ENCODE peak calls at places on chromosomes 16 and 17, in five cellular contexts. H is transverse colon, Q is prostate gland, M is lung, E is mesendoderm. C is an unnamed sample. For H3K4me1, the result is how much of the 10 kb centered on the place peaks cover.

GRCh38 chr17:33015716-33016346 is 24.2 kb downstream of the SPACA3 start:
- DNase-seq in H (no peak), Q (no peak), M (no peak), E (no peak), C (no peak)

GRCh38 chr17:57284984-57285646 is 28.8 kb downstream of the MSI2 start:
- DNase-seq in H (peak), Q (no peak), M (no peak), E (peak), C (no peak)

GRCh38 chr17:79087428-79088143 is 13.0 kb downstream of the ENGASE start:
- DNase-seq in H (peak), Q (peak), M (peak), E (peak), C (peak)

GRCh38 chr17:20010099-20010863 is 1.1 kb downstream of the SPECC1 start:
- DNase-seq in H (peak), Q (peak), M (no peak), E (peak), C (no peak)

GRCh38 chr16:50281391-50282009 is 15.1 kb downstream of the ADCY7 start:
- DNase-seq in H (no peak), Q (no peak), M (no peak), E (no peak), C (no peak)

GRCh38 chr16:4179763-4180260 is 62.1 kb downstream of the SRL start:
- DNase-seq in H (no peak), Q (no peak), M (no peak), E (no peak), C (no peak)

GRCh38 chr16:85172465-85173071 is 60.3 kb upstream of the CIBAR2 start:
- DNase-seq in H (no peak), Q (no peak), M (no peak), E (peak), C (no peak)

GRCh38 chr17:6599364-6599763 is 41.1 kb downstream of the KIAA0753 start:
- DNase-seq in H (no peak), Q (no peak), M (no peak), E (no peak), C (no peak)

GRCh38 chr16:53449816-53450517 is 15.7 kb downstream of the RBL2 start:
- DNase-seq in H (no peak), Q (no peak), M (no peak), E (no peak), C (no peak)

GRCh38 chr16:53131363-53132071 is 76.7 kb downstream of the CHD9 start:
- DNase-seq in H (peak), Q (peak), M (peak), E (peak), C (peak)

GRCh38 chr16:3101018-3101840 is 2.1 kb upstream of the ZSCAN10 start:
- DNase-seq in H (no peak), Q (no peak), M (no peak), E (peak), C (peak)

GRCh38 chr16:31204871-31205666 is 2.5 kb upstream of the PYCARD start:
- DNase-seq in H (no peak), Q (no peak), M (no peak), E (no peak), C (no peak)

GRCh38 chr16:1791256-1791942 is 2.1 kb downstream of the IGFALS start:
- DNase-seq in H (no peak), Q (peak), M (no peak), E (no peak), C (no peak)

GRCh38 chr17:41049110-41049509 is 2.0 kb upstream of the KRTAP2-1 start:
- DNase-seq in H (no peak), Q (no peak), M (no peak), E (no peak), C (no peak)

GRCh38 chr17:33233855-33234228 is 59.3 kb downstream of the ASIC2 start:
- DNase-seq in H (peak), Q (peak), M (no peak), E (no peak), C (no peak)

GRCh38 chr17:35809855-35810461 is 674 bp downstream of the TAF15 start:
- DNase-seq in H (no peak), Q (no peak), M (no peak), E (no peak), C (no peak)

GRCh38 chr16:56600398-56600999 is 7.9 kb upstream of the MT2A start:
- DNase-seq in H (no peak), Q (peak), M (no peak), E (peak), C (no peak)

GRCh38 chr16:86581458-86581857 is 3.1 kb downstream of the FOXL1 start:
- DNase-seq in H (no peak), Q (no peak), M (no peak), E (no peak), C (no peak)

GRCh38 chr16:23306199-23307100 is 4.3 kb downstream of the SCNN1B start:
- DNase-seq in H (no peak), Q (no peak), M (no peak), E (no peak), C (no peak)

GRCh38 chr16:78200623-78201096 is 101.2 kb downstream of the WWOX start:
- DNase-seq in H (no peak), Q (no peak), M (no peak), E (no peak), C (no peak)

GRCh38 chr16:67841198-67841815 is 813 bp upstream of the THAP11 start:
- DNase-seq in H (no peak), Q (no peak), M (no peak), E (no peak), C (no peak)

GRCh38 chr16:20774703-20775362 is 11.0 kb downstream of the ACSM3 start:
- DNase-seq in H (peak), Q (peak), M (peak), E (peak), C (no peak)

GRCh38 chr17:1649116-1649843 is 386 bp downstream of the RILP start:
- DNase-seq in H (peak), Q (peak), M (peak), E (peak), C (peak)

GRCh38 chr17:7045492-7046126 is 1.7 kb upstream of the SLC16A11 start:
- DNase-seq in H (peak), Q (peak), M (no peak), E (peak), C (peak)

GRCh38 chr16:84406006-84406963 is 37.9 kb downstream of the ATP2C2 start:
- DNase-seq in H (no peak), Q (no peak), M (no peak), E (peak), C (no peak)

GRCh38 chr17:4899341-4900230 is at the start of gene C17orf107:
- DNase-seq in H (peak), Q (peak), M (peak), E (peak), C (peak)

GRCh38 chr17:35705705-35706104 is 25.7 kb upstream of the RASL10B start:
- DNase-seq in H (no peak), Q (no peak), M (no peak), E (no peak), C (no peak)

GRCh38 chr17:55710829-55711496 is 11.7 kb downstream of the TMEM100 start:
- DNase-seq in H (no peak), Q (no peak), M (no peak), E (no peak), C (no peak)

GRCh38 chr16:50227120-50227519 is 39.2 kb upstream of the ADCY7 start:
- DNase-seq in H (no peak), Q (no peak), M (no peak), E (no peak), C (no peak)

GRCh38 chr17:45160505-45161287 is 979 bp upstream of the HEXIM2 start:
- DNase-seq in H (peak), Q (peak), M (peak), E (peak), C (peak)

GRCh38 chr16:46844771-46845170 is 13.8 kb upstream of the C16orf87 start:
- DNase-seq in H (no peak), Q (no peak), M (no peak), E (no peak), C (no peak)

GRCh38 chr16:69327585-69328310 is 2.6 kb downstream of the PDF start:
- DNase-seq in H (no peak), Q (no peak), M (no peak), E (no peak), C (no peak)

GRCh38 chr17:82893779-82894178 is 54.0 kb upstream of the ZNF750 start:
- DNase-seq in H (no peak), Q (no peak), M (no peak), E (no peak), C (no peak)

GRCh38 chr17:41870627-41871026 is 5.4 kb upstream of the KLHL11 start:
- DNase-seq in H (no peak), Q (peak), M (no peak), E (no peak), C (no peak)

GRCh38 chr16:29826342-29826695 is 6.1 kb downstream of the MVP start:
- DNase-seq in H (no peak), Q (no peak), M (no peak), E (no peak), C (no peak)
- H3K4me1 ChIP-seq in H (half or more), Q (under half), M (under half), E (under half), C (half or more)

GRCh38 chr17:64385187-64386083 is 5.2 kb downstream of the PECAM1 start:
- DNase-seq in H (peak), Q (no peak), M (peak), E (peak), C (no peak)
- H3K27ac ChIP-seq in H (peak), Q (peak), M (peak), E (no peak), C (no peak)

GRCh38 chr17:81863123-81863675 is 2.9 kb upstream of the P4HB start:
- DNase-seq in H (no peak), Q (no peak), M (no peak), E (no peak), C (no peak)
- H3K4me1 ChIP-seq in H (half or more), Q (under half), M (under half), E (under half), C (under half)

GRCh38 chr16:25260416-25260815 is 2.8 kb upstream of the ZKSCAN2 start:
- DNase-seq in H (no peak), Q (no peak), M (no peak), E (no peak), C (no peak)

GRCh38 chr16:25257956-25258855 is 561 bp upstream of the ZKSCAN2 start:
- DNase-seq in H (peak), Q (peak), M (peak), E (peak), C (peak)

GRCh38 chr16:25257504-25257955 is at the start of gene ZKSCAN2:
- DNase-seq in H (peak), Q (peak), M (peak), E (peak), C (peak)

GRCh38 chr16:25258856-25259179 is 1.2 kb upstream of the ZKSCAN2 start:
- DNase-seq in H (no peak), Q (no peak), M (no peak), E (peak), C (peak)

GRCh38 chr16:25256821-25257503 is 683 bp downstream of the ZKSCAN2 start:
- DNase-seq in H (peak), Q (peak), M (no peak), E (no peak), C (no peak)
- H3K27ac ChIP-seq in H (peak), Q (peak), M (peak), E (peak), C (peak)

GRCh38 chr16:81878529-81878928 is 99.4 kb downstream of the PLCG2 start:
- DNase-seq in H (no peak), Q (no peak), M (no peak), E (no peak), C (no peak)

GRCh38 chr16:81876273-81876900 is 97.3 kb downstream of the PLCG2 start:
- DNase-seq in H (no peak), Q (no peak), M (no peak), E (no peak), C (no peak)

GRCh38 chr16:81873221-81873620 is 94.1 kb downstream of the PLCG2 start:
- DNase-seq in H (no peak), Q (no peak), M (no peak), E (no peak), C (no peak)

GRCh38 chr16:81875461-81875860 is 96.4 kb downstream of the PLCG2 start:
- DNase-seq in H (no peak), Q (no peak), M (no peak), E (peak), C (no peak)

GRCh38 chr16:81873843-81874752 is 95.0 kb downstream of the PLCG2 start:
- DNase-seq in H (peak), Q (peak), M (peak), E (peak), C (peak)
- H3K4me1 ChIP-seq in H (under half), Q (under half), M (under half), E (under half), C (under half)

GRCh38 chr17:38448208-38448776 is 20.0 kb downstream of the ARHGAP23 start:
- DNase-seq in H (no peak), Q (no peak), M (no peak), E (no peak), C (no peak)
- H3K27ac ChIP-seq in H (peak), Q (no peak), M (peak), E (no peak), C (no peak)

GRCh38 chr17:76594676-76595075 is 9.0 kb upstream of the ST6GALNAC2 start:
- DNase-seq in H (no peak), Q (no peak), M (no peak), E (no peak), C (no peak)
- H3K4me1 ChIP-seq in H (under half), Q (under half), M (under half), E (under half), C (under half)

GRCh38 chr16:70604407-70605283 is 41.7 kb upstream of the IL34 start:
- DNase-seq in H (no peak), Q (no peak), M (no peak), E (no peak), C (no peak)
- H3K27ac ChIP-seq in H (no peak), Q (no peak), M (no peak), E (no peak), C (no peak)

C was measured in CD4-positive, CD25-positive, alpha-beta regulatory T cell.